ENCODE peak calls at places on chromosomes 12 and 14, in five cellular contexts. One of them, this sample, is unnamed.

GRCh38 chr12:42524716-42525115 is 64.8 kb downstream of the PRICKLE1 start:
- DNase-seq in GM12878: no peak
- DNase-seq in HCT116: no peak
- DNase-seq in K562: no peak
- DNase-seq in SK-N-SH: no peak
- DNase-seq in this sample: no peak

GRCh38 chr14:78836777-78837176 is 666.6 kb downstream of the NRXN3 start:
- DNase-seq in GM12878: peak
- DNase-seq in HCT116: peak
- DNase-seq in K562: peak
- DNase-seq in SK-N-SH: peak
- DNase-seq in this sample: peak

GRCh38 chr14:69350892-69351291 is 47.2 kb downstream of the ERH start:
- DNase-seq in GM12878: no peak
- DNase-seq in HCT116: no peak
- DNase-seq in K562: no peak
- DNase-seq in SK-N-SH: no peak
- DNase-seq in this sample: no peak

GRCh38 chr12:109946913-109947312 is 46.8 kb downstream of the TCHP start:
- DNase-seq in GM12878: no peak
- DNase-seq in HCT116: no peak
- DNase-seq in K562: no peak
- DNase-seq in SK-N-SH: no peak
- DNase-seq in this sample: no peak

GRCh38 chr14:100080206-100080605 is 15.0 kb downstream of the EVL start:
- DNase-seq in GM12878: no peak
- DNase-seq in HCT116: no peak
- DNase-seq in K562: no peak
- DNase-seq in SK-N-SH: no peak
- DNase-seq in this sample: no peak

GRCh38 chr14:63039800-63040380 is 5.4 kb downstream of the KCNH5 start:
- DNase-seq in GM12878: no peak
- DNase-seq in HCT116: no peak
- DNase-seq in K562: no peak
- DNase-seq in SK-N-SH: peak
- DNase-seq in this sample: peak

GRCh38 chr14:43056106-43056505 is 1449.4 kb downstream of the LRFN5 start:
- DNase-seq in GM12878: no peak
- DNase-seq in HCT116: no peak
- DNase-seq in K562: no peak
- DNase-seq in SK-N-SH: no peak
- DNase-seq in this sample: no peak

GRCh38 chr14:91244501-91244901 is at the start of gene GPR68:
- DNase-seq in GM12878: no peak
- DNase-seq in HCT116: no peak
- DNase-seq in K562: no peak
- DNase-seq in SK-N-SH: peak
- DNase-seq in this sample: no peak

GRCh38 chr12:5503371-5503770 is 71.5 kb downstream of the NTF3 start:
- DNase-seq in GM12878: no peak
- DNase-seq in HCT116: no peak
- DNase-seq in K562: no peak
- DNase-seq in SK-N-SH: no peak
- DNase-seq in this sample: no peak

GRCh38 chr14:78170203-78170602 is at the start of gene NRXN3:
- DNase-seq in GM12878: no peak
- DNase-seq in HCT116: no peak
- DNase-seq in K562: no peak
- DNase-seq in SK-N-SH: peak
- DNase-seq in this sample: peak

GRCh38 chr14:105742531-105742848 is 216.1 kb downstream of the TMEM121 start:
- DNase-seq in GM12878: no peak
- DNase-seq in HCT116: no peak
- DNase-seq in K562: no peak
- DNase-seq in SK-N-SH: no peak
- DNase-seq in this sample: no peak

GRCh38 chr14:92702441-92702918 is 45.9 kb downstream of the LGMN start:
- DNase-seq in GM12878: peak
- DNase-seq in HCT116: no peak
- DNase-seq in K562: no peak
- DNase-seq in SK-N-SH: no peak
- DNase-seq in this sample: no peak

GRCh38 chr12:82857276-82857675 is 170.6 kb downstream of the TMTC2 start:
- DNase-seq in GM12878: no peak
- DNase-seq in HCT116: no peak
- DNase-seq in K562: no peak
- DNase-seq in SK-N-SH: no peak
- DNase-seq in this sample: no peak

GRCh38 chr12:49121047-49121696 is 10.0 kb downstream of the TUBA1B start:
- DNase-seq in GM12878: no peak
- DNase-seq in HCT116: peak
- DNase-seq in K562: peak
- DNase-seq in SK-N-SH: peak
- DNase-seq in this sample: peak

GRCh38 chr12:109582636-109583035 is 9.0 kb downstream of the MVK start:
- DNase-seq in GM12878: no peak
- DNase-seq in HCT116: no peak
- DNase-seq in K562: peak
- DNase-seq in SK-N-SH: peak
- DNase-seq in this sample: no peak

GRCh38 chr14:25463475-25463874 is 413.5 kb upstream of the STXBP6 start:
- DNase-seq in GM12878: no peak
- DNase-seq in HCT116: no peak
- DNase-seq in K562: no peak
- DNase-seq in SK-N-SH: no peak
- DNase-seq in this sample: no peak

GRCh38 chr14:24430682-24431568 is 1.2 kb downstream of the KHNYN start:
- DNase-seq in GM12878: no peak
- DNase-seq in HCT116: no peak
- DNase-seq in K562: peak
- DNase-seq in SK-N-SH: no peak
- DNase-seq in this sample: no peak

GRCh38 chr12:80821513-80822000 is 104.8 kb downstream of the MYF5 start:
- DNase-seq in GM12878: no peak
- DNase-seq in HCT116: no peak
- DNase-seq in K562: no peak
- DNase-seq in SK-N-SH: no peak
- DNase-seq in this sample: no peak

GRCh38 chr12:29569392-29569791 is 71.9 kb upstream of the OVCH1 start:
- DNase-seq in GM12878: no peak
- DNase-seq in HCT116: no peak
- DNase-seq in K562: no peak
- DNase-seq in SK-N-SH: no peak
- DNase-seq in this sample: no peak

GRCh38 chr14:73462078-73462715 is 3.9 kb upstream of the NUMB start:
- DNase-seq in GM12878: no peak
- DNase-seq in HCT116: no peak
- DNase-seq in K562: peak
- DNase-seq in SK-N-SH: peak
- DNase-seq in this sample: peak

GRCh38 chr12:132071837-132072384 is 72.2 kb downstream of the DDX51 start:
- DNase-seq in GM12878: no peak
- DNase-seq in HCT116: no peak
- DNase-seq in K562: no peak
- DNase-seq in SK-N-SH: no peak
- DNase-seq in this sample: no peak
- TF ChIP-seq JUND in GM12878: no peak
- TF ChIP-seq JUND in HCT116: no peak
- TF ChIP-seq JUND in K562: no peak
- TF ChIP-seq JUND in SK-N-SH: no peak
- TF ChIP-seq JUND in this sample: no peak

DNA sequence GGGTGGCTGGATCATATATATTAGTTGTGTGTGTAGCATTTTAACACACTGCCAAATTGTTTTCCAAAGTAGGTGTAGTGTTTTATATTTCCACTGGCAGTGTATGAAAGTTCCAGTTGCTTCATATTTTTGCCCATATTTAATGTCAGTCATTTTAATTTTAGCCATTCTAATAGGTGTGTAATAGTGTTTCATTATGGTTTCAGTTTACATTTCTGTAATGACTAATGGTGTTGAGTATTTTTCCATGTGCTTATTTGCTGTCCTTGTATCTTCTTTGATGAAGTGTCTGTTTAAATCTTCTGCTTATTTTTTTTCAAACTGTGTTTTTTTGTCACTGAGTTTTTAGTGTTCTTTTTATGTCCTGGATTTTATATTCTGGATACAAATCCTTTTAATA is 8.7 kb downstream of the TBC1D15 start:
- DNase-seq in GM12878: no peak
- DNase-seq in HCT116: no peak
- DNase-seq in K562: no peak
- DNase-seq in SK-N-SH: no peak
- DNase-seq in this sample: no peak
- TF ChIP-seq JUND in GM12878: no peak
- TF ChIP-seq JUND in HCT116: no peak
- TF ChIP-seq JUND in K562: no peak
- TF ChIP-seq JUND in SK-N-SH: no peak
- TF ChIP-seq JUND in this sample: no peak

DNA sequence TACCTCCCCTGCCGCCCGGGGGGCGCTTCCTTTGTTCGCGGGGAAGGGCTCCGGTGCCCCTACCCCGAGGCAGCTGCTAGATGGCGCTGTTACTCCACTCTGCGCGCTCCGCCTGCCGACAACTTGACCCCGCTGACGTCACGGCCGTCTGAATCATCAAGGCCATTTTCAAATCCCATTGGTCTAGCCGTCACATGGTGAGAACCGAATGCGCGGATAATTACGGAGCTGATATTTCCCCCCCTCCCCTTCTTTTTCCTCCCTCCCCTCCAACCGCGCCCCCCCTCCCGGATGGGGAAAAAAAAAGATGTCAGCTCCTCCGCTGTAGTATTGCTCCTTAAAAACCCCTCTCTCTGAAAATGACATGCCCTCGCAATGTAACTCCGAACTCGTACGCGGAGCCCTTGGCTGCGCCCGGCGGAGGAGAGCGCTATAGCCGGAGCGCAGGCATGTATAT is at the start of gene HOXC10:
- DNase-seq in GM12878: peak
- DNase-seq in HCT116: peak
- DNase-seq in K562: peak
- DNase-seq in SK-N-SH: peak
- DNase-seq in this sample: peak
- TF ChIP-seq JUND in GM12878: peak
- TF ChIP-seq JUND in HCT116: no peak
- TF ChIP-seq JUND in K562: peak
- TF ChIP-seq JUND in SK-N-SH: peak
- TF ChIP-seq JUND in this sample: peak

GRCh38 chr12:15801770-15802393 is 12.7 kb upstream of the EPS8 start:
- DNase-seq in GM12878: no peak
- DNase-seq in HCT116: peak
- DNase-seq in K562: no peak
- DNase-seq in SK-N-SH: no peak
- DNase-seq in this sample: no peak
- TF ChIP-seq JUND in GM12878: no peak
- TF ChIP-seq JUND in HCT116: peak
- TF ChIP-seq JUND in K562: no peak
- TF ChIP-seq JUND in SK-N-SH: no peak
- TF ChIP-seq JUND in this sample: no peak

DNA sequence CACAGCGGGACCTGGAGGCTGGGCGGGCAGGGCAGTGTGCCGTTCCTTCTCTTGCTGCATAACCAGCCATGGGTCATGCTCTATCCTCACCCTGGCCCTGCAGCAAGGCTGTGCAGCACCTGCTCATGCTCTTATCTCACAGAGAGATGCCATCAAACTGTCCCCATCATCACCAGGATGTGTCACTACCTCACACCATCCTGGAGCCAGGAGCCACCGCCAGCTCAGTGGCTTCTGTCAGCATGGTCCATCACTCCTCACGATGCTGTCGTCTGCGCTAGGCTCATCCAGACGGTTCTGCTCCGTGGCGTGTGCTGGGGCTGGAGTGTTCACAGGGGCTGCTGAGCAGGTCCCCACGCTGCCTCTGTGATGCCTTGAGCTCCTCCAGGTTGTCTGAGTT is 77.2 kb upstream of the DYNC1H1 start:
- DNase-seq in GM12878: no peak
- DNase-seq in HCT116: no peak
- DNase-seq in K562: no peak
- DNase-seq in SK-N-SH: no peak
- DNase-seq in this sample: no peak
- TF ChIP-seq JUND in GM12878: no peak
- TF ChIP-seq JUND in HCT116: no peak
- TF ChIP-seq JUND in K562: no peak
- TF ChIP-seq JUND in SK-N-SH: no peak
- TF ChIP-seq JUND in this sample: no peak

DNA sequence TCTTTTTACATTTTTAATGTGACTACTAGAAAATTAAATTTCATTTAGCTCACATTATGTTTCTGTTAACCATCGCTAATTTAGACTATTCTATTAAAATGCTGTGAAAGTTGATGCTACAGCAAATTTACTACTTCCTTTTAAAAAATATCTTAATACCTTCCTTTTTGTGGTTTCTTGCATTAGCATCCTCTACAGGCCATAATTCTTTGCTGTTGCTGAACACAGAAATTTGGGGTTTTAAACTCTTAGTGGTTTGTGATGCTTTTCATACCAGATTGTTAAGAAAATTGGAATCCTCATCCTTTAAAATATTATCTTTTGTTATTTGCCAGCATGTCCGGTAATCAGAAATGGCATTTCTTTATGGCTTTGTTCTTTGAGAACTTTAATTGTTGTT is 18.1 kb downstream of the WNK1 start:
- DNase-seq in GM12878: no peak
- DNase-seq in HCT116: no peak
- DNase-seq in K562: no peak
- DNase-seq in SK-N-SH: no peak
- DNase-seq in this sample: no peak
- TF ChIP-seq JUND in GM12878: no peak
- TF ChIP-seq JUND in HCT116: no peak
- TF ChIP-seq JUND in K562: no peak
- TF ChIP-seq JUND in SK-N-SH: no peak
- TF ChIP-seq JUND in this sample: no peak

GRCh38 chr12:130435826-130436225 is 98.1 kb downstream of the PIWIL1 start:
- DNase-seq in GM12878: no peak
- DNase-seq in HCT116: no peak
- DNase-seq in K562: no peak
- DNase-seq in SK-N-SH: no peak
- DNase-seq in this sample: no peak
- TF ChIP-seq JUND in GM12878: no peak
- TF ChIP-seq JUND in HCT116: no peak
- TF ChIP-seq JUND in K562: no peak
- TF ChIP-seq JUND in SK-N-SH: no peak
- TF ChIP-seq JUND in this sample: no peak

GRCh38 chr12:11794311-11794710 is 144.8 kb downstream of the ETV6 start:
- DNase-seq in GM12878: no peak
- DNase-seq in HCT116: no peak
- DNase-seq in K562: no peak
- DNase-seq in SK-N-SH: no peak
- DNase-seq in this sample: no peak

GRCh38 chr12:11794751-11795150 is 145.3 kb downstream of the ETV6 start:
- DNase-seq in GM12878: no peak
- DNase-seq in HCT116: no peak
- DNase-seq in K562: no peak
- DNase-seq in SK-N-SH: no peak
- DNase-seq in this sample: no peak

GRCh38 chr12:11795910-11796459 is 146.5 kb downstream of the ETV6 start:
- DNase-seq in GM12878: no peak
- DNase-seq in HCT116: peak
- DNase-seq in K562: no peak
- DNase-seq in SK-N-SH: no peak
- DNase-seq in this sample: no peak

GRCh38 chr12:11793896-11794295 is 144.4 kb downstream of the ETV6 start:
- DNase-seq in GM12878: no peak
- DNase-seq in HCT116: no peak
- DNase-seq in K562: no peak
- DNase-seq in SK-N-SH: no peak
- DNase-seq in this sample: no peak

GRCh38 chr12:11795192-11795909 is 145.9 kb downstream of the ETV6 start:
- DNase-seq in GM12878: no peak
- DNase-seq in HCT116: peak
- DNase-seq in K562: no peak
- DNase-seq in SK-N-SH: no peak
- DNase-seq in this sample: no peak
- TF ChIP-seq JUND in GM12878: no peak
- TF ChIP-seq JUND in HCT116: no peak
- TF ChIP-seq JUND in K562: no peak
- TF ChIP-seq JUND in SK-N-SH: no peak
- TF ChIP-seq JUND in this sample: no peak

This sample was measured in T47D.